ENCODE peak calls at places on chromosomes 4 and X, in nine cellular contexts. U is heart left ventricle, T is kidney, S is HCT116, X is testis, E is gastrocnemius medialis, V is Karpas-422, J is bronchial epithelial cell, M is mesendoderm. H is an unnamed sample.

GRCh38 chr4:41994461-41994860 is 4.1 kb downstream of the SLC30A9 start:
- DNase-seq in T (no peak), E (no peak), U (no peak), M (no peak), J (no peak), V (no peak), X (no peak), S (no peak), H (no peak)

GRCh38 chrX:109911046-109911445 is 91.9 kb upstream of the TMEM164 start:
- DNase-seq in T (no peak), U (no peak), J (no peak), V (no peak), E (no peak), M (no peak), X (no peak), S (no peak), H (peak; percentile 21)

GRCh38 chrX:118839334-118839958 is 15.8 kb downstream of the ZCCHC12 start:
- DNase-seq in M (peak; percentile 74), U (peak; percentile 90), T (peak; percentile 88), J (peak; percentile 10), X (peak; percentile 92), E (peak; percentile 77), S (peak; percentile 19), V (peak; percentile 39), H (peak; percentile 90)

GRCh38 chrX:18938710-18939109 is 45.2 kb downstream of the PHKA2 start:
- DNase-seq in E (no peak), J (no peak), X (no peak), S (no peak), U (no peak), M (no peak), T (no peak), V (no peak), H (no peak)

GRCh38 chr4:17667653-17668201 is 53.3 kb downstream of the MED28 start:
- DNase-seq in E (no peak), U (no peak), M (no peak), T (no peak), X (no peak), S (no peak), V (peak; percentile 81), J (no peak), H (no peak)

GRCh38 chrX:13646154-13646549 is 6.8 kb upstream of the TCEANC start:
- DNase-seq in U (peak; percentile 66), S (peak; percentile 24), J (peak; percentile 37), T (no peak), V (peak; percentile 78), E (no peak), X (peak; percentile 77), M (peak; percentile 72), H (peak; percentile 40)

GRCh38 chrX:49244207-49244606 is 8.9 kb downstream of the CCDC22 start:
- DNase-seq in X (no peak), V (no peak), E (no peak), M (no peak), S (no peak), T (no peak), U (no peak), J (no peak), H (no peak)

GRCh38 chr4:185282968-185283367 is 73.6 kb downstream of the SNX25 start:
- DNase-seq in X (no peak), V (no peak), T (no peak), E (no peak), J (peak; percentile 50), S (no peak), U (no peak), M (peak; percentile 65), H (no peak)

GRCh38 chrX:117607571-117607970 is 509.0 kb downstream of the KLHL13 start:
- DNase-seq in X (no peak), U (no peak), S (no peak), T (no peak), V (no peak), M (no peak), E (no peak), J (no peak), H (no peak)

GRCh38 chr4:13611283-13611842 is 16.2 kb downstream of the BOD1L1 start:
- DNase-seq in X (no peak), U (no peak), T (no peak), V (no peak), S (no peak), E (no peak), M (no peak), J (peak; percentile 53), H (no peak)

GRCh38 chr4:103098746-103099421 is 750 bp downstream of the BDH2 start:
- DNase-seq in T (no peak), X (no peak), J (no peak), S (no peak), E (no peak), U (no peak), M (no peak), V (no peak), H (no peak)

GRCh38 chr4:103099691-103100392 is at the start of gene BDH2:
- DNase-seq in S (peak; percentile 79), U (no peak), V (peak; percentile 95), M (peak; percentile 96), T (no peak), E (peak; percentile 66), J (peak; percentile 96), X (peak; percentile 78), H (peak; percentile 64)

GRCh38 chr4:103097112-103097511 is 2.5 kb downstream of the BDH2 start:
- DNase-seq in J (no peak), U (no peak), S (no peak), M (no peak), E (no peak), X (no peak), V (no peak), T (no peak), H (no peak)

GRCh38 chr4:103100691-103101090 is 1.1 kb upstream of the BDH2 start:
- DNase-seq in E (no peak), J (no peak), T (no peak), U (no peak), S (no peak), M (no peak), X (no peak), V (no peak), H (no peak)

GRCh38 chr4:103098331-103098730 is 1.3 kb downstream of the BDH2 start:
- DNase-seq in M (no peak), T (no peak), J (no peak), S (no peak), E (no peak), V (no peak), X (no peak), U (no peak), H (no peak)
- H3K4me3 ChIP-seq in M (no peak overlapping the region), T (peak overlapping the region; percentile 77), J (no peak overlapping the region), S (no peak overlapping the region), E (peak overlapping the region; percentile 61), V (peak overlapping the region; percentile 66), X (no peak overlapping the region), U (peak overlapping the region; percentile 52), H (peak overlapping the region; percentile 62)

GRCh38 chr4:89305712-89306437 is 1.7 kb downstream of the GPRIN3 start:
- DNase-seq in U (no peak), V (no peak), S (no peak), J (peak; percentile 62), X (no peak), M (no peak), T (no peak), E (no peak), H (no peak)
- H3K4me3 ChIP-seq in U (peak overlapping the region; percentile 76), V (no peak overlapping the region), S (no peak overlapping the region), J (no peak overlapping the region), X (no peak overlapping the region), M (no peak overlapping the region), T (peak overlapping the region; percentile 75), E (peak overlapping the region; percentile 57), H (no peak overlapping the region)

DNA sequence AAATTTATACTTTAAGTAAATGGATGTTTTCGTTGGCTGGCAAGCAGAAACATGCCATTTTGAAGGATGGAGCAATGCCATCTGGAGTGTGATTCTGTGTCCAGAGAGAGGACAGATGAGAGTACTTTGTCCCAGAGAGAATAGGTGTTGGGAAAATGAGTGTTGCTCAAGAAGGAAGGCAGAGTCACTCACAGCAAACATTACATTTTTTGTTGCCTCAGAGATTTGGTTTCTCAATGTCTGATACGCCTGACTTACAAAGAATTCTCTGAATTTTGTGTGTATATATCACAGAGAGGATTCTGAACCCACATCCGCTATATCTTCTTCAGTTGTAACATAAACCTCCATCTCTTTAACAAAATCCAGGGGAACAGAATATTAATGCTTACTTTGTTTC is 102.8 kb upstream of the PCDH18 start:
- DNase-seq in V (no peak), S (no peak), X (no peak), U (no peak), M (no peak), E (peak; percentile 18), T (no peak), J (peak; percentile 70), H (no peak)
- H3K4me3 ChIP-seq in V (no peak overlapping the region), S (no peak overlapping the region), X (no peak overlapping the region), U (no peak overlapping the region), M (no peak overlapping the region), E (no peak overlapping the region), T (no peak overlapping the region), J (no peak overlapping the region), H (no peak overlapping the region)

GRCh38 chr4:83013931-83014330 is 3.3 kb upstream of the LIN54 start:
- DNase-seq in V (no peak), T (no peak), X (no peak), J (no peak), U (no peak), S (no peak), M (no peak), E (no peak), H (no peak)

GRCh38 chr4:83011779-83012630 is 1.4 kb upstream of the LIN54 start:
- DNase-seq in S (no peak), X (peak; percentile 49), J (peak; percentile 25), U (peak; percentile 78), T (no peak), E (peak; percentile 33), M (peak; percentile 44), V (peak; percentile 51), H (no peak)

GRCh38 chr4:83010522-83011318 is at the start of gene LIN54:
- DNase-seq in E (peak; percentile 73), V (peak; percentile 82), T (peak; percentile 95), X (peak; percentile 81), J (peak; percentile 59), M (peak; percentile 80), U (peak; percentile 91), S (peak; percentile 27), H (peak; percentile 88)

GRCh38 chr4:83012631-83013419 is 2.2 kb upstream of the LIN54 start:
- DNase-seq in T (peak; percentile 99), M (peak; percentile 99), V (peak; percentile 97), S (peak; percentile 97), E (peak; percentile 96), J (peak; percentile 93), U (peak; percentile 99), X (peak; percentile 97), H (peak; percentile 96)

GRCh38 chr4:83013420-83013867 is 2.8 kb upstream of the LIN54 start:
- DNase-seq in J (no peak), M (no peak), X (no peak), S (no peak), E (no peak), U (no peak), T (no peak), V (peak; percentile 46), H (peak; percentile 27)
- H3K4me3 ChIP-seq in J (peak overlapping the region; percentile 53), M (peak overlapping the region; percentile 32), X (peak overlapping the region; percentile 80), S (peak overlapping the region; percentile 24), E (peak overlapping the region; percentile 83), U (peak overlapping the region; percentile 74), T (peak overlapping the region; percentile 98), V (peak overlapping the region; percentile 68), H (peak overlapping the region; percentile 65)